ENCODE peak calls at places on chromosomes 11 and 22, in six cellular contexts. H is cardiac fibroblast; U is COR-L47; K is stimulated activated naive CD4-positive, alpha-beta T cell; C is stimulated activated CD4-positive, alpha-beta T cell treated with anti-CD3 and anti-CD28 coated beads, Interleukin-2, amount 100 ng/mL, for 48 hours; N is activated CD8-positive, alpha-beta memory T cell treated with anti-CD3 and anti-CD28 coated beads, Interleukin-2, amount 10 ng/mL, durations not matched to agents 7 days and 5 days. T is an unnamed sample.

GRCh38 chr22:31583861-31584485 is 78.0 kb downstream of the PISD start:
- DNase-seq in H (peak; percentile 78), C (no peak), N (no peak), K (no peak), U (no peak), T (no peak)

GRCh38 chr22:19177164-19178064 is 1.1 kb downstream of the SLC25A1 start:
- DNase-seq in N (no peak), C (no peak), K (no peak), U (no peak), H (no peak), T (no peak)

GRCh38 chr11:69861901-69862300 is 42.7 kb upstream of the FGF3 start:
- DNase-seq in H (no peak), C (no peak), K (no peak), U (no peak), N (no peak), T (no peak)

GRCh38 chr11:130068986-130069683 is 559 bp upstream of the APLP2 start:
- DNase-seq in C (peak; percentile 21), K (peak; percentile 71), H (peak; percentile 91), N (peak; percentile 56), U (peak; percentile 62), T (no peak)

GRCh38 chr11:46390331-46391171 is 1.0 kb downstream of the CHRM4 start:
- DNase-seq in K (no peak), N (no peak), U (no peak), C (no peak), H (no peak), T (no peak)

GRCh38 chr22:23113067-23113846 is 28.5 kb downstream of the RSPH14 start:
- DNase-seq in H (peak; percentile 46), K (no peak), U (peak; percentile 84), N (no peak), C (no peak), T (no peak)

GRCh38 chr11:66323684-66324083 is 6.8 kb upstream of the CD248 start:
- DNase-seq in K (no peak), C (no peak), U (no peak), H (no peak), N (no peak), T (no peak)

GRCh38 chr11:61041755-61042518 is 60.4 kb upstream of the CD5 start:
- DNase-seq in N (peak; percentile 94), H (no peak), K (peak; percentile 96), C (no peak), U (peak; percentile 84), T (no peak)

T was measured in osteocyte.